ENCODE peak calls at places on chromosomes 13 and 19, in five cellular contexts. A is stimulated activated CD4-positive, alpha-beta T cell treated with anti-CD3 and anti-CD28 coated beads, Interleukin-4, amount 100 ng/mL, for 48 hours; X is stimulated activated naive CD4-positive, alpha-beta T cell; O is amygdala; H is NCI-H1092. E is an unnamed sample.

GRCh38 chr19:342801-343421 is 1.7 kb downstream of the MIER2 start:
- DNase-seq in H (no peak), A (no peak), X (no peak), O (no peak), E (no peak)

GRCh38 chr19:33186835-33187540 is 7.1 kb upstream of the LRP3 start:
- DNase-seq in A (no peak), H (no peak), X (no peak), O (no peak), E (peak)

GRCh38 chr19:44509478-44509877 is 9.2 kb upstream of the ZNF180 start:
- DNase-seq in X (no peak), O (no peak), H (no peak), A (no peak), E (no peak)

GRCh38 chr19:52992109-52993004 is 21.4 kb upstream of the ERVV-1 start:
- DNase-seq in O (no peak), A (no peak), H (no peak), X (no peak), E (no peak)

GRCh38 chr13:40058757-40059236 is 403.3 kb downstream of the COG6 start:
- DNase-seq in X (no peak), A (no peak), H (no peak), O (no peak), E (no peak)

GRCh38 chr19:11617207-11618062 is 20.2 kb downstream of the ZNF627 start:
- DNase-seq in A (no peak), H (no peak), X (no peak), O (no peak), E (no peak)

GRCh38 chr19:8887364-8887763 is 55.2 kb downstream of the MBD3L1 start:
- DNase-seq in X (no peak), A (no peak), O (no peak), H (no peak), E (no peak)

GRCh38 chr19:7953060-7953459 is 9.6 kb upstream of the TIMM44 start:
- DNase-seq in A (no peak), H (no peak), X (no peak), O (no peak), E (no peak)

GRCh38 chr19:7515471-7516226 is at the start of gene ZNF358:
- DNase-seq in O (peak), X (no peak), H (peak), A (no peak), E (peak)

GRCh38 chr13:99275093-99275469 is 16.9 kb upstream of the GPR18 start:
- DNase-seq in A (no peak), H (no peak), O (no peak), X (no peak), E (no peak)

GRCh38 chr13:27634791-27635190 is 13.1 kb downstream of the POLR1D start:
- DNase-seq in H (no peak), O (no peak), X (no peak), A (no peak), E (no peak)

GRCh38 chr19:14474827-14475226 is 327 bp downstream of the PTGER1 start:
- DNase-seq in A (no peak), H (no peak), X (no peak), O (no peak), E (no peak)

GRCh38 chr13:44816701-44817684 is 172.3 kb downstream of the NUFIP1 start:
- DNase-seq in A (no peak), H (no peak), X (no peak), O (no peak), E (no peak)

GRCh38 chr13:44930907-44931676 is 58.2 kb downstream of the NUFIP1 start:
- DNase-seq in O (no peak), A (no peak), H (no peak), X (no peak), E (no peak)

E was measured in DMS79 treated with DMSO at 0.1 percent for 48 hours.